ENCODE peak calls at places on chromosomes 11 and 22, in six cellular contexts. W is A549, D is NB4, G is HepG2, J is GM12878, S is K562. Y is an unnamed sample.

GRCh38 chr22:46026907-46027218 is 49.9 kb upstream of the WNT7B start:
- DNase-seq in D (no peak), W (no peak), J (no peak), G (no peak), S (no peak), Y (no peak)

GRCh38 chr22:29912605-29913398 is 29.8 kb downstream of the MTMR3 start:
- DNase-seq in S (no peak), J (no peak), D (no peak), G (no peak), W (no peak), Y (no peak)

GRCh38 chr22:30240541-30241417 is 5.8 kb downstream of the LIF start:
- DNase-seq in D (no peak), G (no peak), W (no peak), J (no peak), S (no peak), Y (no peak)

GRCh38 chr11:119741369-119742262 is 12.6 kb upstream of the NECTIN1 start:
- DNase-seq in S (peak), J (no peak), D (peak), G (peak), W (peak), Y (peak)

GRCh38 chr11:130672911-130673310 is 224.5 kb downstream of the ADAMTS15 start:
- DNase-seq in G (no peak), W (no peak), J (no peak), S (no peak), D (no peak), Y (no peak)

GRCh38 chr22:49021926-49022815 is 805.5 kb downstream of the BRD1 start:
- DNase-seq in G (no peak), D (no peak), S (no peak), W (no peak), J (no peak), Y (no peak)

GRCh38 chr22:47600281-47600680 is 837.8 kb downstream of the TBC1D22A start:
- DNase-seq in D (no peak), S (no peak), J (no peak), G (no peak), W (no peak), Y (no peak)

GRCh38 chr11:88280673-88281316 is 56.7 kb downstream of the CTSC start:
- DNase-seq in G (no peak), D (no peak), S (no peak), W (no peak), J (no peak), Y (peak)

GRCh38 chr11:66510990-66511339 is 530 bp downstream of the BBS1 start:
- DNase-seq in G (no peak), J (no peak), W (peak), D (no peak), S (no peak), Y (no peak)
- TF ChIP-seq POLR2A in G (no peak), J (no peak), W (no peak), D (no peak), S (no peak), Y (no peak)

DNA sequence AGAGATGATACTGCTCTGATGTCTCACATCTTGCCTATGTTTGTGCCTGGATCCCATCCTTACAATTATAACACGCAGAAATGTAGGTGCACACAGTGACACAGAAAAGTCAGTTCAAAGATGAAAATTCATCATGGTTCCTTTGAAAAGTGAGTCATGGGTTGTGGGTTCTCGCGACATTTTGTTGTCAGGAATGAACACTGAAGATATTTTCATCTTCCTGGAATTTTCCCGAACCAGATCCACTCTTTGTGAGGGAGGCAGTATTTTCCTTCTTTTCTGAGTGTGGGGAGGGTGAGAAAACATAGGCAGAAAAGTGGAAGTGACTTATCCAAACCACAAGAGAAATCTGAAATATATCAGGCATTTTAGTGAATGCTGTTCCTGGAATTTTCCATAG is 81.3 kb downstream of the BMAL1 start:
- DNase-seq in G (no peak), J (no peak), D (no peak), W (no peak), S (no peak), Y (no peak)
- TF ChIP-seq MAX in G (no peak), J (no peak), D (no peak), W (no peak), S (no peak), Y (no peak)

DNA sequence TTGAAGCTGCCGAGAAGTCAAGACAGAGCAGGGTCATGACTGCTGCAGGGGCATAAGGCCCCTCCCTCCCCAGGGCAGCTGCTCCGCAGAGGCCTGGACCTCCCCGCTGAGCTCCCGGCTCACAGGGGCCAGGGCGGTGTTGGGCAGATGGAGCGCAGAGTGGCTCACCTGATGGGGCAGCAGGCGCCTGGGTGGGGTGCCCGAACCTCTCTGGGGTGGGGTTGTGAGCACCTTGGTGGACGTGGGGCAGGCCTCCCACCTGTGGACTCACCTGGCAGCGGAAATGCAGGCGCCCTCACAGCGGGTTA is 22.9 kb downstream of the MUC6 start:
- DNase-seq in J (no peak), W (no peak), G (no peak), D (no peak), S (no peak), Y (no peak)
- TF ChIP-seq MYC in J (no peak), W (no peak), G (no peak), D (no peak), S (no peak), Y (no peak)

GRCh38 chr11:614091-614582 is 1.6 kb downstream of the IRF7 start:
- DNase-seq in W (no peak), G (no peak), J (no peak), D (no peak), S (no peak), Y (no peak)
- TF ChIP-seq POLR2A in W (no peak), G (no peak), J (peak), D (no peak), S (no peak), Y (no peak)

GRCh38 chr22:27641049-27641790 is 160.3 kb downstream of the MN1 start:
- DNase-seq in D (no peak), J (no peak), W (no peak), S (no peak), G (no peak), Y (no peak)

GRCh38 chr22:27636716-27637503 is 164.6 kb downstream of the MN1 start:
- DNase-seq in D (no peak), J (no peak), W (no peak), G (no peak), S (no peak), Y (no peak)

GRCh38 chr22:27637604-27638003 is 164.0 kb downstream of the MN1 start:
- DNase-seq in J (no peak), G (no peak), D (no peak), W (no peak), S (no peak), Y (no peak)

GRCh38 chr22:27638329-27639179 is 163.0 kb downstream of the MN1 start:
- DNase-seq in S (no peak), J (no peak), W (no peak), G (no peak), D (no peak), Y (no peak)

DNA sequence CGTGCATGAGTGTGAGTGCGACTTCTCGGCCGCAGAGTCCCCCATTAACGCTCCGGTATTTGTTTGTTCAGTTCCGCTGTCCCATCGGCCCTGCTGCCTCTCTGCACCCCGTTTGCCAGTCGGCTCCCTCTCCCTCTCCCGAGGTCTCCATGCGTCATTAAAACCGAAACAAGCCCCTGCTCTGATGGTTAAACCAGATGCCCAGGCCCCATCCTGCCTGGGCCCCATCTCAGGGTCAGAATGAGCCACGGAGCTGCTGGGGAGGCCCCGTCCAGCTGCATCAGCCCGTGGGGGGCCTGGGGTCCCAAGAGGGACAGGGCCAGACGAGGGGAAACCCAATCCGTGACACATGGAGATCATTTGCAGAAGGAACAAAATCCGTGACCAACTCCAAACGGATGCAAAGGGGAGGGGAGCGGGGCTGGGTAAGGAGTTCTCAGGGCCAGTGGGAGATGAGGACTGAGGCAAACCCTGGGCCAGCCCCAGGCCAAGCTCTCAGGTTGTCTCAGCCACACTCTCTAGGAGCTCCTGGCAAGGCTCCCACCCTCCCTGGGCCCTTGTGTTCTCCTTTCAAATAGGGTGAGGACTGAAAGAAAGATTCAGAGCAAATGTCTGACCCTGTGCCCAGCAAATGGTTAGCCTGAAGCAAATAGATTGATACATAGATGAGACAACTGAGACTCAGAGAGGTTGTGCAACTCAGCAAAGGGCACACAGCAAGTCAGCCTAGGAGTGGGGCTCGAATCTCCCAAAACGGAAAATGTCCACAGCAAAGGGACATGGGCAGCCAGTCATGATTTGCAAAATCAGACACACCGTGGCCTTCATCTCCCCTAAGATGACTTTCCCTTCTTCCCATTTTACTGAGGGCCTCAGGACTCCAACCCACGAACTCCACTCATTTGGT is 162.1 kb downstream of the MN1 start:
- DNase-seq in G (no peak), D (no peak), S (no peak), J (no peak), W (no peak), Y (no peak)
- TF ChIP-seq MAX in G (no peak), D (no peak), S (no peak), J (no peak), W (no peak), Y (no peak)

GRCh38 chr11:9462172-9462799 is 1.5 kb downstream of the ZNF143 start:
- DNase-seq in S (no peak), W (no peak), J (no peak), D (no peak), G (no peak), Y (no peak)

GRCh38 chr11:9460322-9461067 is at the start of gene ZNF143:
- DNase-seq in S (peak), J (peak), W (peak), G (peak), D (peak), Y (peak)

GRCh38 chr11:9461068-9461759 is 402 bp downstream of the ZNF143 start:
- DNase-seq in G (peak), W (peak), S (peak), J (peak), D (peak), Y (peak)

GRCh38 chr11:9461760-9462134 is 935 bp downstream of the ZNF143 start:
- DNase-seq in S (no peak), W (peak), J (no peak), D (peak), G (peak), Y (peak)

GRCh38 chr11:9459573-9460321 is 1.1 kb upstream of the ZNF143 start:
- DNase-seq in J (no peak), G (peak), W (peak), S (no peak), D (peak), Y (peak)
- TF ChIP-seq MYC in J (no peak), G (no peak), W (no peak), S (no peak), D (no peak), Y (no peak)

DNA sequence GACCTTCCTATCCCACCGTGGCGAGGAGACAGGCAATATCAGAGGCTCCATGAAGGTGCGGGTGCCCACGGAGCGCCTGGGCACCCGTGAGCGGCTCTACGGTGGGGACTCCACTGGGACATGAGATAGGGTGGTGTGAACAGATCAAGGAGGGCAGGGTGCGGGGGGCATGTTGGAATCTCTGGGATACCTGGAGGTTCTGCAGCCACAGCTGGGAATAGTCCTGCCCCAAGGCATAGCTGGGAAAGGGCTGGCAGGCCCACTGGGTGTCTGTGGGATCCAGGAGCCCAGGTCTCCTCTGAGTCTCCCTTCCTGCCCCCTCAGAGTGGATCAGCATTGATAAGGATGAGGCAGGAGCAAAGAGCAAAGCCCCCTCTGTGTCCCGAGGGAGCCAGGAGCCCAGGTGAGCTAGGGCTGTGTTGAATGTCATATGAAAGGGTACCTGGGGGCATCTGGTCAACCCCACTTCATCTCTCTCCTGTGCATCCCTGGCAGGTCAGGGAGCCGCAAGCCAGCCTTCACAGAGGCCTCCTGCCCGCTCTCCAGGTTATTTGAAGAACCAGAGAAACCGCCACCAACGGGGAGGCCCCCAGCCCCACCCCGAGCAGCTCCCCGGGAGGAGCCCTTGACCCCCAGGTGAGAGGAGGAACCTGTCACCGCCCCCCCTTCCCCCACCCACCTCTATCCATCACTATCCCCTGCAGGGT is 8.5 kb downstream of the PHOX2A start:
- DNase-seq in G (no peak), S (no peak), W (no peak), D (no peak), J (no peak), Y (no peak)
- TF ChIP-seq POLR2A in G (no peak), S (no peak), W (no peak), D (no peak), J (peak), Y (no peak)

DNA sequence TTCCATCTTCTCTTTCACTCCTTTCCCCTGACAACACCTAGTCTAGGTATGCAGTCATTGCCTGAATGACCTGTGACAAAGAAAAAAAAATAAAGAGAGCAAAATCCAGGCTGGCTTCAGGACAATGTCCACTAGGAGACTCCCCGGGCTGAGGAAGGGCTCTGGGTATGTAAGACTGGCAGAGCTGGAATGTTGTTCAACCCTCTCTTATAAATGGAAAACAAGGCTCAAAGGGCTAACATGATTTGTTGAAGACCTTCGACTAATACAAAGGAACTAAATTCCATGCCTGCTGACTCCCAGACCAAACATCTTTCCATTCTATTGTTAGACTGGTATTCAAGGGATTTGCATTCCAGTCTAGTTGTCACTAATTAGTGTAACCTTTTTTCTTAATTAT is 122.2 kb downstream of the ARL14EP start:
- DNase-seq in S (no peak), J (no peak), W (no peak), G (no peak), D (no peak), Y (no peak)
- TF ChIP-seq MAX in S (no peak), J (no peak), W (no peak), G (no peak), D (no peak), Y (no peak)

GRCh38 chr22:19734837-19735382 is 11.6 kb downstream of the GP1BB start:
- DNase-seq in G (no peak), W (no peak), D (no peak), J (no peak), S (no peak), Y (no peak)

GRCh38 chr22:19733755-19734154 is 10.4 kb downstream of the GP1BB start:
- DNase-seq in S (no peak), W (no peak), G (no peak), J (no peak), D (no peak), Y (no peak)

GRCh38 chr22:19734163-19734562 is 10.8 kb downstream of the GP1BB start:
- DNase-seq in G (no peak), D (no peak), J (no peak), S (no peak), W (no peak), Y (no peak)

GRCh38 chr22:19737846-19738663 is 14.7 kb downstream of the GP1BB start:
- DNase-seq in D (no peak), J (no peak), S (no peak), W (no peak), G (no peak), Y (no peak)

GRCh38 chr22:19735665-19736510 is 12.5 kb downstream of the GP1BB start:
- DNase-seq in J (no peak), D (no peak), G (no peak), W (no peak), S (no peak), Y (no peak)
- TF ChIP-seq MYC in J (no peak), D (no peak), G (no peak), W (no peak), S (no peak), Y (no peak)

GRCh38 chr11:9137293-9138132 is 46.1 kb upstream of the SCUBE2 start:
- DNase-seq in D (peak), W (peak), G (peak), S (peak), J (peak), Y (peak)
- TF ChIP-seq POLR2A in D (no peak), W (no peak), G (no peak), S (no peak), J (no peak), Y (no peak)